ENCODE peak calls at places on chromosomes 12 and 14, in seven cellular contexts. One of them, this sample, is unnamed.

GRCh38 chr14:73720636-73721035 is 6.5 kb upstream of the PNMA1 start:
- DNase-seq in fibroblast of lung: no peak
- DNase-seq in NCI-H1092 treated with DMSO at 0.1 percent for 48 hours: no peak
- DNase-seq in T-helper 2 cell: no peak
- DNase-seq in ACHN: no peak
- DNase-seq in GM10248: no peak
- DNase-seq in HEK293T: no peak
- DNase-seq in this sample: no peak

GRCh38 chr14:71166434-71166833 is 259.2 kb downstream of the PCNX1 start:
- DNase-seq in T-helper 2 cell: no peak
- DNase-seq in ACHN: peak; percentile 84
- DNase-seq in GM10248: no peak
- DNase-seq in HEK293T: peak; percentile 55
- DNase-seq in fibroblast of lung: peak; percentile 70
- DNase-seq in NCI-H1092 treated with DMSO at 0.1 percent for 48 hours: peak; percentile 13
- DNase-seq in this sample: no peak

GRCh38 chr12:8548192-8548591 is 7.5 kb upstream of the CLEC4E start:
- DNase-seq in GM10248: no peak
- DNase-seq in NCI-H1092 treated with DMSO at 0.1 percent for 48 hours: no peak
- DNase-seq in T-helper 2 cell: no peak
- DNase-seq in ACHN: no peak
- DNase-seq in HEK293T: no peak
- DNase-seq in fibroblast of lung: no peak
- DNase-seq in this sample: no peak

GRCh38 chr12:20507061-20507460 is 138.7 kb downstream of the PDE3A start:
- DNase-seq in GM10248: no peak
- DNase-seq in HEK293T: no peak
- DNase-seq in T-helper 2 cell: no peak
- DNase-seq in ACHN: no peak
- DNase-seq in NCI-H1092 treated with DMSO at 0.1 percent for 48 hours: no peak
- DNase-seq in fibroblast of lung: no peak
- DNase-seq in this sample: no peak

GRCh38 chr12:130870442-130871285 is 1.2 kb upstream of the RAN start:
- DNase-seq in HEK293T: peak; percentile 73
- DNase-seq in T-helper 2 cell: peak; percentile 58
- DNase-seq in fibroblast of lung: peak; percentile 93
- DNase-seq in GM10248: peak; percentile 83
- DNase-seq in NCI-H1092 treated with DMSO at 0.1 percent for 48 hours: peak; percentile 51
- DNase-seq in ACHN: peak; percentile 43
- DNase-seq in this sample: peak; percentile 48

GRCh38 chr14:51327376-51327775 is 87.3 kb downstream of the TMX1 start:
- DNase-seq in T-helper 2 cell: no peak
- DNase-seq in fibroblast of lung: no peak
- DNase-seq in HEK293T: no peak
- DNase-seq in ACHN: no peak
- DNase-seq in NCI-H1092 treated with DMSO at 0.1 percent for 48 hours: no peak
- DNase-seq in GM10248: no peak
- DNase-seq in this sample: no peak

GRCh38 chr14:65496178-65496993 is 83.9 kb downstream of the FUT8 start:
- DNase-seq in fibroblast of lung: peak; percentile 6
- DNase-seq in GM10248: no peak
- DNase-seq in T-helper 2 cell: no peak
- DNase-seq in NCI-H1092 treated with DMSO at 0.1 percent for 48 hours: no peak
- DNase-seq in HEK293T: no peak
- DNase-seq in ACHN: no peak
- DNase-seq in this sample: no peak

GRCh38 chr12:64625243-64626077 is 15.2 kb downstream of the RASSF3 start:
- DNase-seq in GM10248: peak; percentile 49
- DNase-seq in fibroblast of lung: peak; percentile 90
- DNase-seq in HEK293T: no peak
- DNase-seq in ACHN: peak; percentile 95
- DNase-seq in NCI-H1092 treated with DMSO at 0.1 percent for 48 hours: no peak
- DNase-seq in T-helper 2 cell: no peak
- DNase-seq in this sample: no peak

GRCh38 chr12:101570022-101570421 is 24.7 kb upstream of the MYBPC1 start:
- DNase-seq in ACHN: peak; percentile 59
- DNase-seq in HEK293T: peak; percentile 38
- DNase-seq in T-helper 2 cell: no peak
- DNase-seq in fibroblast of lung: peak; percentile 62
- DNase-seq in NCI-H1092 treated with DMSO at 0.1 percent for 48 hours: peak; percentile 3
- DNase-seq in GM10248: no peak
- DNase-seq in this sample: no peak

GRCh38 chr12:132502149-132502881 is 12.4 kb downstream of the FBRSL1 start:
- DNase-seq in T-helper 2 cell: no peak
- DNase-seq in ACHN: no peak
- DNase-seq in HEK293T: peak; percentile 77
- DNase-seq in NCI-H1092 treated with DMSO at 0.1 percent for 48 hours: no peak
- DNase-seq in GM10248: no peak
- DNase-seq in fibroblast of lung: no peak
- DNase-seq in this sample: no peak

GRCh38 chr12:13343380-13343779 is 146.9 kb downstream of the EMP1 start:
- DNase-seq in GM10248: no peak
- DNase-seq in T-helper 2 cell: no peak
- DNase-seq in NCI-H1092 treated with DMSO at 0.1 percent for 48 hours: no peak
- DNase-seq in fibroblast of lung: no peak
- DNase-seq in ACHN: no peak
- DNase-seq in HEK293T: no peak
- DNase-seq in this sample: no peak

GRCh38 chr12:104142543-104142942 is 4.5 kb upstream of the NFYB start:
- DNase-seq in T-helper 2 cell: no peak
- DNase-seq in ACHN: no peak
- DNase-seq in NCI-H1092 treated with DMSO at 0.1 percent for 48 hours: no peak
- DNase-seq in GM10248: no peak
- DNase-seq in fibroblast of lung: no peak
- DNase-seq in HEK293T: no peak
- DNase-seq in this sample: no peak

GRCh38 chr12:12582895-12583303 is 20.2 kb upstream of the DUSP16 start:
- DNase-seq in T-helper 2 cell: peak; percentile 12
- DNase-seq in GM10248: peak; percentile 78
- DNase-seq in HEK293T: no peak
- DNase-seq in ACHN: no peak
- DNase-seq in fibroblast of lung: peak; percentile 7
- DNase-seq in NCI-H1092 treated with DMSO at 0.1 percent for 48 hours: no peak
- DNase-seq in this sample: no peak

GRCh38 chr12:65510584-65511050 is 232.1 kb downstream of the MSRB3 start:
- DNase-seq in NCI-H1092 treated with DMSO at 0.1 percent for 48 hours: no peak
- DNase-seq in T-helper 2 cell: no peak
- DNase-seq in HEK293T: peak; percentile 24
- DNase-seq in ACHN: no peak
- DNase-seq in fibroblast of lung: peak; percentile 70
- DNase-seq in GM10248: no peak
- DNase-seq in this sample: peak; percentile 43

GRCh38 chr14:20413785-20414117 is 450 bp upstream of the TEP1 start:
- DNase-seq in NCI-H1092 treated with DMSO at 0.1 percent for 48 hours: no peak
- DNase-seq in GM10248: peak; percentile 55
- DNase-seq in ACHN: peak; percentile 38
- DNase-seq in HEK293T: no peak
- DNase-seq in fibroblast of lung: peak; percentile 14
- DNase-seq in T-helper 2 cell: no peak
- DNase-seq in this sample: no peak

GRCh38 chr12:64395739-64396138 is 5.2 kb upstream of the C12orf56 start:
- DNase-seq in T-helper 2 cell: no peak
- DNase-seq in GM10248: no peak
- DNase-seq in fibroblast of lung: no peak
- DNase-seq in NCI-H1092 treated with DMSO at 0.1 percent for 48 hours: no peak
- DNase-seq in HEK293T: no peak
- DNase-seq in ACHN: no peak
- DNase-seq in this sample: no peak

GRCh38 chr14:91681116-91681515 is 50.8 kb downstream of the CATSPERB start:
- DNase-seq in NCI-H1092 treated with DMSO at 0.1 percent for 48 hours: no peak
- DNase-seq in ACHN: no peak
- DNase-seq in GM10248: no peak
- DNase-seq in fibroblast of lung: no peak
- DNase-seq in HEK293T: no peak
- DNase-seq in T-helper 2 cell: no peak
- DNase-seq in this sample: no peak